ENCODE peak calls at places on chromosomes 3 and 15, in four cellular contexts. A is epithelial cell of esophagus; R is activated CD8-positive, alpha-beta T cell treated with anti-CD3 and anti-CD28 coated beads for 36 hours; G is substantia nigra. O is an unnamed sample.
A peak's percentile ranks its signal among the peaks of the same experiment; 100 is the strongest.

GRCh38 chr3:111484666-111485065 is 57.3 kb upstream of the CD96 start:
- DNase-seq in R (no peak), G (no peak), A (no peak), O (no peak)

GRCh38 chr3:23203651-23204111 is 554 bp downstream of the UBE2E2 start:
- DNase-seq in G (peak; percentile 44), R (peak; percentile 30), A (peak; percentile 33), O (peak; percentile 42)

GRCh38 chr15:50907866-50908208 is 646 bp upstream of the AP4E1 start:
- DNase-seq in G (peak; percentile 11), R (peak; percentile 72), A (peak; percentile 39), O (peak; percentile 50)

GRCh38 chr15:45184562-45185041 is 3.2 kb downstream of the SHF start:
- DNase-seq in R (no peak), G (no peak), A (no peak), O (no peak)

GRCh38 chr3:170689218-170689874 is 103.5 kb upstream of the SLC7A14 start:
- DNase-seq in R (no peak), G (no peak), A (peak; percentile 97), O (peak; percentile 87)

GRCh38 chr3:187522890-187523289 is 147.3 kb downstream of the SST start:
- DNase-seq in G (no peak), R (no peak), A (no peak), O (no peak)

GRCh38 chr15:90869140-90869541 is 753 bp downstream of the FURIN start:
- DNase-seq in G (no peak), R (no peak), A (no peak), O (no peak)

GRCh38 chr15:96356494-96357455 is 26.3 kb downstream of the NR2F2 start:
- DNase-seq in A (peak; percentile 88), R (peak; percentile 82), G (peak; percentile 63), O (peak; percentile 75)

GRCh38 chr15:40046721-40047412 is 7.9 kb upstream of the SRP14 start:
- DNase-seq in A (peak; percentile 87), G (no peak), R (no peak), O (peak; percentile 86)

GRCh38 chr3:5051772-5052171 is 70.3 kb upstream of the ARL8B start:
- DNase-seq in A (peak; percentile 50), G (no peak), R (peak; percentile 55), O (no peak)

GRCh38 chr3:60147249-60147648 is 1097.4 kb upstream of the CFAP20DC start:
- DNase-seq in R (peak; percentile 35), A (no peak), G (no peak), O (no peak)

GRCh38 chr15:51775967-51776816 is 24.8 kb downstream of the TMOD2 start:
- DNase-seq in G (no peak), A (peak; percentile 64), R (peak; percentile 62), O (peak; percentile 71)

GRCh38 chr3:155158361-155159037 is 78.4 kb downstream of the MME start:
- DNase-seq in A (no peak), R (no peak), G (no peak), O (peak; percentile 51)

GRCh38 chr3:134036291-134036690 is 6.6 kb upstream of the SLCO2A1 start:
- DNase-seq in A (no peak), G (no peak), R (no peak), O (no peak)

GRCh38 chr15:58469432-58470353 is 37.9 kb downstream of the LIPC start:
- DNase-seq in R (peak; percentile 60), A (peak; percentile 87), G (no peak), O (peak; percentile 87)

O was measured in MCF 10A.